ENCODE peak calls at places on chromosomes 1 and 21, in five cellular contexts. K, N, Y, U and R are unnamed samples.

GRCh38 chr1:3319874-3320245 is 134.6 kb upstream of the ARHGEF16 start:
- DNase-seq in K (peak), N (peak), Y (no peak), U (no peak), R (peak)

GRCh38 chr21:44394733-44395132 is 41.3 kb downstream of the TRPM2 start:
- DNase-seq in K (no peak), N (no peak), Y (no peak), U (peak), R (no peak)

GRCh38 chr1:212229654-212230053 is 55.6 kb upstream of the PPP2R5A start:
- DNase-seq in K (peak), N (peak), Y (no peak), U (no peak), R (peak)

GRCh38 chr1:4087530-4088420 is 187.7 kb upstream of the C1orf174 start:
- DNase-seq in K (no peak), N (no peak), Y (no peak), U (no peak), R (no peak)

GRCh38 chr1:9626201-9626608 is 25.3 kb upstream of the PIK3CD start:
- DNase-seq in K (no peak), N (peak), Y (no peak), U (no peak), R (no peak)

GRCh38 chr1:109361649-109362048 is 36.1 kb downstream of the SORT1 start:
- DNase-seq in K (peak), N (peak), Y (no peak), U (no peak), R (peak)

GRCh38 chr21:39094087-39094785 is 89.0 kb downstream of the PSMG1 start:
- DNase-seq in K (no peak), N (no peak), Y (no peak), U (no peak), R (no peak)

GRCh38 chr21:41536076-41536826 is 28.3 kb upstream of the TMPRSS2 start:
- DNase-seq in K (peak), N (peak), Y (no peak), U (peak), R (no peak)

GRCh38 chr1:211737115-211738035 is 62.0 kb upstream of the NEK2 start:
- DNase-seq in K (no peak), N (no peak), Y (no peak), U (no peak), R (no peak)

GRCh38 chr21:38434913-38435533 is 63.3 kb downstream of the ERG start:
- DNase-seq in K (peak), N (peak), Y (no peak), U (no peak), R (peak)

GRCh38 chr1:199691540-199691939 is 336.0 kb upstream of the NR5A2 start:
- DNase-seq in K (peak), N (peak), Y (no peak), U (no peak), R (peak)

GRCh38 chr1:106063510-106063909 is 993.0 kb upstream of the PRMT6 start:
- DNase-seq in K (peak), N (no peak), Y (no peak), U (no peak), R (no peak)

GRCh38 chr1:5720484-5720883 is 271.7 kb downstream of the NPHP4 start:
- DNase-seq in K (no peak), N (no peak), Y (no peak), U (no peak), R (no peak)

GRCh38 chr1:168863647-168864234 is 134.7 kb upstream of the DPT start:
- DNase-seq in K (no peak), N (no peak), Y (no peak), U (no peak), R (no peak)

GRCh38 chr1:66231162-66232077 is 302.5 kb upstream of the SGIP1 start:
- DNase-seq in K (peak), N (peak), Y (no peak), U (no peak), R (peak)

GRCh38 chr21:33866851-33867250 is 48.8 kb downstream of the ATP5PO start:
- DNase-seq in K (no peak), N (no peak), Y (no peak), U (no peak), R (peak)

GRCh38 chr1:30257742-30258380 is 465.5 kb downstream of the MATN1 start:
- DNase-seq in K (no peak), N (no peak), Y (no peak), U (no peak), R (no peak)

GRCh38 chr1:234871710-234872262 is 256.9 kb downstream of the TOMM20 start:
- DNase-seq in K (no peak), N (no peak), Y (no peak), U (no peak), R (peak)

GRCh38 chr1:207495816-207496792 is at the start of gene CR1:
- DNase-seq in K (no peak), N (no peak), Y (peak), U (peak), R (peak)

GRCh38 chr1:187477103-187477502 is 648.4 kb downstream of the PLA2G4A start:
- DNase-seq in K (peak), N (no peak), Y (no peak), U (no peak), R (peak)

GRCh38 chr1:96524100-96524499 is 197.5 kb upstream of the PTBP2 start:
- DNase-seq in K (peak), N (no peak), Y (no peak), U (no peak), R (no peak)

GRCh38 chr21:44353200-44353970 is at the start of gene TRPM2:
- DNase-seq in K (no peak), N (no peak), Y (no peak), U (peak), R (no peak)

GRCh38 chr1:154353460-154353904 is 28.2 kb downstream of the ATP8B2 start:
- DNase-seq in K (peak), N (peak), Y (no peak), U (no peak), R (peak)

GRCh38 chr1:3895951-3896325 is 4.1 kb downstream of the C1orf174 start:
- DNase-seq in K (no peak), N (no peak), Y (no peak), U (no peak), R (no peak)

GRCh38 chr1:206002160-206002559 is 1.0 kb downstream of the RAB7B start:
- DNase-seq in K (no peak), N (peak), Y (no peak), U (no peak), R (no peak)